ENCODE peak calls at places on chromosome 4, in five cellular contexts. K is NCI-H1092, I is upper lobe of right lung, Y is activated gamma-delta T cell treated with Interleukin-2 at 50 U/mL for 16 hours, Z is midbrain. W is an unnamed sample.

GRCh38 chr4:37890501-37891220 is at the start of gene TBC1D1:
- DNase-seq in K (peak; percentile 22), I (peak; percentile 90), Y (peak; percentile 18), Z (peak; percentile 58), W (peak; percentile 75)

GRCh38 chr4:3342182-3342854 is 49.5 kb downstream of the RGS12 start:
- DNase-seq in K (peak; percentile 56), I (no peak), Y (peak; percentile 23), Z (no peak), W (no peak)

GRCh38 chr4:121594796-121595526 is 101.8 kb downstream of the ANXA5 start:
- DNase-seq in K (no peak), I (no peak), Y (no peak), Z (no peak), W (no peak)

GRCh38 chr4:155787113-155787710 is 28.4 kb downstream of the GUCY1B1 start:
- DNase-seq in K (no peak), I (no peak), Y (no peak), Z (peak; percentile 12), W (peak; percentile 43)

GRCh38 chr4:124279741-124280140 is 432.8 kb downstream of the ANKRD50 start:
- DNase-seq in K (peak; percentile 82), I (no peak), Y (no peak), Z (no peak), W (peak; percentile 25)

GRCh38 chr4:3262208-3263052 is 13.5 kb downstream of the MSANTD1 start:
- DNase-seq in K (no peak), I (no peak), Y (no peak), Z (no peak), W (no peak)

GRCh38 chr4:27638163-27638915 is 777.7 kb downstream of the STIM2 start:
- DNase-seq in K (no peak), I (no peak), Y (no peak), Z (no peak), W (no peak)

GRCh38 chr4:100754741-100755140 is 236.9 kb upstream of the EMCN start:
- DNase-seq in K (no peak), I (no peak), Y (no peak), Z (no peak), W (no peak)

GRCh38 chr4:157775971-157776370 is 396.9 kb downstream of the GASK1B start:
- DNase-seq in K (no peak), I (no peak), Y (no peak), Z (no peak), W (no peak)

GRCh38 chr4:41207330-41207831 is 7.0 kb downstream of the APBB2 start:
- DNase-seq in K (no peak), I (no peak), Y (no peak), Z (no peak), W (no peak)

GRCh38 chr4:164866817-164867490 is 10.0 kb upstream of the APELA start:
- DNase-seq in K (no peak), I (no peak), Y (no peak), Z (no peak), W (no peak)

GRCh38 chr4:186297013-186297645 is 31.1 kb downstream of the F11 start:
- DNase-seq in K (peak; percentile 3), I (no peak), Y (no peak), Z (peak; percentile 57), W (peak; percentile 73)